ENCODE peak calls at places on chromosomes 6 and 20, in six cellular contexts. One of them, this sample, is unnamed. For H3K4me1, the result is how much of the 10 kb centered on the place peaks cover.

GRCh38 chr20:15642676-15643075 is 930.6 kb downstream of the KIF16B start:
- DNase-seq in mesenchymal stem cell: peak
- DNase-seq in H1: no peak
- DNase-seq in IMR-90: peak
- DNase-seq in neuronal stem cell: no peak
- DNase-seq in mesendoderm: no peak
- DNase-seq in this sample: no peak

GRCh38 chr20:7333846-7334245 is 566.4 kb downstream of the BMP2 start:
- DNase-seq in H1: no peak
- DNase-seq in IMR-90: no peak
- DNase-seq in mesenchymal stem cell: no peak
- DNase-seq in mesendoderm: no peak
- DNase-seq in neuronal stem cell: no peak
- DNase-seq in this sample: no peak

GRCh38 chr6:36755435-36756348 is 58.1 kb downstream of the RAB44 start:
- DNase-seq in neuronal stem cell: no peak
- DNase-seq in mesenchymal stem cell: peak
- DNase-seq in H1: no peak
- DNase-seq in mesendoderm: no peak
- DNase-seq in IMR-90: peak
- DNase-seq in this sample: peak

GRCh38 chr6:81614292-81614691 is 138.2 kb downstream of the TENT5A start:
- DNase-seq in neuronal stem cell: no peak
- DNase-seq in mesendoderm: peak
- DNase-seq in mesenchymal stem cell: peak
- DNase-seq in IMR-90: peak
- DNase-seq in H1: no peak
- DNase-seq in this sample: peak

GRCh38 chr20:15857131-15857784 is 716.0 kb downstream of the KIF16B start:
- DNase-seq in neuronal stem cell: no peak
- DNase-seq in IMR-90: no peak
- DNase-seq in H1: no peak
- DNase-seq in mesenchymal stem cell: no peak
- DNase-seq in mesendoderm: no peak
- DNase-seq in this sample: no peak

GRCh38 chr6:4282926-4283325 is 147.6 kb upstream of the ECI2 start:
- DNase-seq in mesendoderm: peak
- DNase-seq in H1: no peak
- DNase-seq in mesenchymal stem cell: no peak
- DNase-seq in IMR-90: no peak
- DNase-seq in neuronal stem cell: no peak
- DNase-seq in this sample: no peak

GRCh38 chr6:55822005-55822404 is 53.4 kb downstream of the BMP5 start:
- DNase-seq in mesendoderm: no peak
- DNase-seq in neuronal stem cell: no peak
- DNase-seq in mesenchymal stem cell: no peak
- DNase-seq in IMR-90: no peak
- DNase-seq in H1: no peak
- DNase-seq in this sample: no peak

GRCh38 chr6:46128476-46128875 is 1.3 kb upstream of the ENPP4 start:
- DNase-seq in mesenchymal stem cell: no peak
- DNase-seq in neuronal stem cell: no peak
- DNase-seq in IMR-90: no peak
- DNase-seq in mesendoderm: no peak
- DNase-seq in H1: no peak
- DNase-seq in this sample: no peak

GRCh38 chr20:50153153-50153499 is 397 bp downstream of the PEDS1 start:
- DNase-seq in neuronal stem cell: no peak
- DNase-seq in mesenchymal stem cell: no peak
- DNase-seq in H1: no peak
- DNase-seq in IMR-90: no peak
- DNase-seq in mesendoderm: peak
- DNase-seq in this sample: no peak

GRCh38 chr20:19361801-19362200 is 149.4 kb downstream of the SLC24A3 start:
- DNase-seq in H1: no peak
- DNase-seq in neuronal stem cell: no peak
- DNase-seq in IMR-90: no peak
- DNase-seq in mesendoderm: no peak
- DNase-seq in mesenchymal stem cell: no peak
- DNase-seq in this sample: no peak

GRCh38 chr20:50664248-50664647 is 27.1 kb downstream of the RIPOR3 start:
- DNase-seq in neuronal stem cell: no peak
- DNase-seq in mesendoderm: no peak
- DNase-seq in H1: no peak
- DNase-seq in IMR-90: no peak
- DNase-seq in mesenchymal stem cell: peak
- DNase-seq in this sample: no peak

GRCh38 chr6:122604676-122605075 is 5.5 kb upstream of the PKIB start:
- DNase-seq in mesenchymal stem cell: no peak
- DNase-seq in mesendoderm: no peak
- DNase-seq in IMR-90: no peak
- DNase-seq in H1: no peak
- DNase-seq in neuronal stem cell: no peak
- DNase-seq in this sample: no peak

GRCh38 chr20:62066339-62066982 is 780 bp upstream of the TAF4 start:
- DNase-seq in mesenchymal stem cell: peak
- DNase-seq in mesendoderm: peak
- DNase-seq in H1: peak
- DNase-seq in neuronal stem cell: peak
- DNase-seq in IMR-90: no peak
- DNase-seq in this sample: peak

GRCh38 chr20:25848222-25848621 is 151.6 kb upstream of the ZNF337 start:
- DNase-seq in neuronal stem cell: no peak
- DNase-seq in mesendoderm: no peak
- DNase-seq in IMR-90: no peak
- DNase-seq in H1: no peak
- DNase-seq in mesenchymal stem cell: no peak
- DNase-seq in this sample: no peak

GRCh38 chr6:55794136-55794812 is 81.1 kb downstream of the BMP5 start:
- DNase-seq in H1: no peak
- DNase-seq in neuronal stem cell: no peak
- DNase-seq in mesenchymal stem cell: peak
- DNase-seq in IMR-90: peak
- DNase-seq in mesendoderm: no peak
- DNase-seq in this sample: no peak

GRCh38 chr20:50762435-50763201 is 31.2 kb downstream of the PARD6B start:
- DNase-seq in mesendoderm: no peak
- DNase-seq in IMR-90: peak
- DNase-seq in mesenchymal stem cell: no peak
- DNase-seq in H1: no peak
- DNase-seq in neuronal stem cell: no peak
- DNase-seq in this sample: peak

DNA sequence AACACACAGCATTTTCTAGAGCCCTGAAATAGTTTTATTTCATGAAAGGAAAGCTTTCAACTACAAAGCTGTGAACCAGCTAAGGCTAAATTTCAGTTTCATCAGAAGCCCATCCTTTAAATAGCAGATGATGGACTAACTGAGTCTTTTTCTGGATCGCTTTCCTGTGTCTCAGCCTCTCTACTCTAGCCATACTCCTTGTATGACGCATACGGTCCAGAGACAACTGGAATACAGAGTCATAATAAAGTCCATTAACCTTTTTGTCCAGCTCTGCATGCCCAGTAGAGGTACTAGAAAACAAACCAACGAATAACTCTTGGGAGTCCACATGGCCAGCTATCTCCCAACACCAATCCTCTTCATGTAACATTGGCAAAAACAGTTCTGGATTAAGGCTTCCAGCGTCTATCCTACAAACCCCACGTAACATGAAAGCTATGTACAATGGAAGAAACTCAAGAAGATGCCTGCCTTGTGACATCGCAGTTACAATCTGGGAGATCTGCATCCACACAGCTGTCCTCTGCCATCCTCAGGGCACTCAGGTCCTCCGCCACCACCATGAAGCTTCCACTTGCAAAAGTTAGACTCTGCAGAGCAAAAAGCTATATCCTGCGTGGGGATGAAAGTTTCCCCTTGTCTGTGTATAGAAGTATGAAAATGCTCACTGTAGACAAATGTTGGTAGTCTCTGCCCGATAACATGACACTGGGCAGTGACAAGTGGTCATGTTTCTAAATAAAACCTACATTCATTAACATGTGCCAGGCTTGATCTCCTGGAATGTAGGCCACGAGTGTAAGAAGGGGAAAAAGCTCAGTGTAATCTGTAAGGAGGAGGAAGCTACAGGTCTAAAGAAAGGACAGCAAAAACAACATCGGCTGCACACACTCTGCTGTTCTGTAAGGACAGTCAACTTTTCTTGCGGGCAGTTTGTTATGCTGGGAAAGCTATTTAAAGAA is 360.4 kb downstream of the ESR1 start:
- DNase-seq in neuronal stem cell: no peak
- DNase-seq in H1: no peak
- DNase-seq in mesendoderm: no peak
- DNase-seq in mesenchymal stem cell: peak
- DNase-seq in IMR-90: no peak
- DNase-seq in this sample: no peak
- H3K4me1 ChIP-seq in neuronal stem cell: under half
- H3K4me1 ChIP-seq in H1: under half
- H3K4me1 ChIP-seq in mesendoderm: under half
- H3K4me1 ChIP-seq in mesenchymal stem cell: under half
- H3K4me1 ChIP-seq in IMR-90: under half
- H3K4me1 ChIP-seq in this sample: under half

GRCh38 chr20:5845686-5846651 is 95.8 kb downstream of the SHLD1 start:
- DNase-seq in H1: no peak
- DNase-seq in IMR-90: peak
- DNase-seq in mesendoderm: peak
- DNase-seq in neuronal stem cell: no peak
- DNase-seq in mesenchymal stem cell: peak
- DNase-seq in this sample: no peak
- H3K4me3 ChIP-seq in H1: no peak
- H3K4me3 ChIP-seq in IMR-90: no peak
- H3K4me3 ChIP-seq in mesendoderm: no peak
- H3K4me3 ChIP-seq in neuronal stem cell: no peak
- H3K4me3 ChIP-seq in mesenchymal stem cell: peak
- H3K4me3 ChIP-seq in this sample: no peak

GRCh38 chr6:26020291-26020982 is 57.8 kb downstream of the TRIM38 start:
- DNase-seq in neuronal stem cell: peak
- DNase-seq in H1: no peak
- DNase-seq in IMR-90: peak
- DNase-seq in mesenchymal stem cell: peak
- DNase-seq in mesendoderm: peak
- DNase-seq in this sample: peak
- H3K23ac ChIP-seq in neuronal stem cell: peak
- H3K23ac ChIP-seq in H1: no peak
- H3K23ac ChIP-seq in IMR-90: peak
- H3K23ac ChIP-seq in mesenchymal stem cell: peak
- H3K23ac ChIP-seq in mesendoderm: peak
- H3K23ac ChIP-seq in this sample: no peak

DNA sequence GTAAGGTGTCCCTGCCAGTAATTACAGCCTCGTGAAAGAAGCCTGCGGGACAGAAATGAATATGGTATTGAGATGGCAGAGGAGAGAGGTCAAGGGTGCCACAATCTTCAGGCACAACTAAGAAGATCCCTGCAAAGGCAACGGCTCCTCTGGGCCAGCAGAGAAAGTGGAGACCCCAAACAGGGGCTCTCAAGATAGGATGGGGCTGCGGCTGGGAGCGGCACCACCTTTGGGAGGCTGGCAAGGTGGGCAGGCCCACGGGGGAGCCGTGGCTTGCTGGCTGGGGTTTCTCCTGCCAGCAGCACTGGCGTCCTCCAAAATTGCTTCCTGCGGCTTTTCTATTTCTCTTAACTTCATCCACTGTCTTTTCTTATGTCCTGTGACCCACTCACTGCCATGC is 183.6 kb upstream of the QKI start:
- DNase-seq in mesenchymal stem cell: no peak
- DNase-seq in mesendoderm: no peak
- DNase-seq in IMR-90: no peak
- DNase-seq in H1: no peak
- DNase-seq in neuronal stem cell: no peak
- DNase-seq in this sample: no peak
- H3K4me1 ChIP-seq in mesenchymal stem cell: under half
- H3K4me1 ChIP-seq in mesendoderm: under half
- H3K4me1 ChIP-seq in IMR-90: under half
- H3K4me1 ChIP-seq in H1: under half
- H3K4me1 ChIP-seq in neuronal stem cell: under half
- H3K4me1 ChIP-seq in this sample: under half

GRCh38 chr6:2938632-2939083 is 32.7 kb downstream of the SERPINB6 start:
- DNase-seq in IMR-90: no peak
- DNase-seq in H1: no peak
- DNase-seq in mesendoderm: no peak
- DNase-seq in mesenchymal stem cell: no peak
- DNase-seq in neuronal stem cell: no peak
- DNase-seq in this sample: peak
- H3K4me3 ChIP-seq in IMR-90: no peak
- H3K4me3 ChIP-seq in H1: no peak
- H3K4me3 ChIP-seq in mesendoderm: no peak
- H3K4me3 ChIP-seq in mesenchymal stem cell: no peak
- H3K4me3 ChIP-seq in neuronal stem cell: no peak
- H3K4me3 ChIP-seq in this sample: no peak

DNA sequence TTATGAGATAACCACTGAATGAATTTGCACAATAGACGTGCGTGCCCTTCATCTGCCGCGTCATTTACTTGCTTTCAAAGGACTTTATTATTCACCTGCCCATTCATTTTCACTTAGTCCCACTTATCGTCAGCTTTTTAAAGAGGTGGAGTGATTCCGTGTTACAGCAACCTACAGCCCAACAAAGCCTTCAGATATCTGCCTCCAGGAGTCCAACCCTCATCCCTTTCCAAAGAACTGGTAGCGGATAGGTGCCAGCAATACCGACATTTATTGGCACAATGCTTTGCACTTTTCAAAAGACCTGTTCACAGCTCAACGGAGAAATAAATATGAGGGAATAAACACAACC is 761 bp upstream of the MTRF1L start:
- DNase-seq in mesendoderm: peak
- DNase-seq in IMR-90: peak
- DNase-seq in neuronal stem cell: no peak
- DNase-seq in mesenchymal stem cell: no peak
- DNase-seq in H1: no peak
- DNase-seq in this sample: peak
- H3K23ac ChIP-seq in mesendoderm: no peak
- H3K23ac ChIP-seq in IMR-90: peak
- H3K23ac ChIP-seq in neuronal stem cell: no peak
- H3K23ac ChIP-seq in mesenchymal stem cell: no peak
- H3K23ac ChIP-seq in H1: no peak
- H3K23ac ChIP-seq in this sample: no peak

GRCh38 chr20:32366380-32366779 is 8.2 kb downstream of the ASXL1 start:
- DNase-seq in mesenchymal stem cell: no peak
- DNase-seq in H1: no peak
- DNase-seq in mesendoderm: no peak
- DNase-seq in neuronal stem cell: no peak
- DNase-seq in IMR-90: no peak
- DNase-seq in this sample: no peak
- H3K4me1 ChIP-seq in mesenchymal stem cell: under half
- H3K4me1 ChIP-seq in H1: under half
- H3K4me1 ChIP-seq in mesendoderm: under half
- H3K4me1 ChIP-seq in neuronal stem cell: under half
- H3K4me1 ChIP-seq in IMR-90: under half
- H3K4me1 ChIP-seq in this sample: under half

This sample was measured in trophoblast cell.